ENCODE peak calls at places on chromosomes 13 and 19, in five cellular contexts. W is NCI-H1092 treated with DMSO at 0.1 percent for 48 hours; S is stimulated activated CD4-positive, alpha-beta T cell treated with anti-CD3 and anti-CD28 coated beads, Interleukin-15, amount 100 ng/mL, for 1 hour; X is KBM-7; O is activated naive CD4-positive, alpha-beta T cell treated with anti-CD3 and anti-CD28 coated beads for 36 hours. M is an unnamed sample.

GRCh38 chr19:53158119-53158656 is 665 bp downstream of the ZNF347 start:
- DNase-seq in W (peak), X (no peak), S (peak), O (peak), M (peak)

GRCh38 chr13:75384881-75385707 is 96.9 kb downstream of the TBC1D4 start:
- DNase-seq in S (no peak), O (no peak), X (peak), W (peak), M (no peak)

GRCh38 chr13:80448725-80449124 is 107.8 kb upstream of the SPRY2 start:
- DNase-seq in W (no peak), X (no peak), O (no peak), S (no peak), M (no peak)

GRCh38 chr19:41116261-41116660 is 2.0 kb downstream of the CYP2F1 start:
- DNase-seq in O (no peak), W (no peak), X (no peak), S (no peak), M (no peak)

GRCh38 chr13:98959775-98960325 is 18.0 kb downstream of the DOCK9 start:
- DNase-seq in W (peak), O (no peak), X (no peak), S (no peak), M (no peak)

GRCh38 chr13:95123726-95124125 is 177.5 kb downstream of the ABCC4 start:
- DNase-seq in W (no peak), O (no peak), S (no peak), X (no peak), M (no peak)

GRCh38 chr19:2616741-2617392 is 85.6 kb downstream of the GNG7 start:
- DNase-seq in O (peak), W (no peak), S (no peak), X (peak), M (peak)

GRCh38 chr13:112740502-112741131 is 50.8 kb downstream of the ATP11A start:
- DNase-seq in S (no peak), W (no peak), X (no peak), O (no peak), M (no peak)

GRCh38 chr19:43546581-43546980 is 13.6 kb downstream of the ZNF575 start:
- DNase-seq in O (no peak), S (no peak), X (no peak), W (no peak), M (no peak)

GRCh38 chr13:78958019-78958418 is 299.1 kb upstream of the OBI1 start:
- DNase-seq in W (no peak), O (no peak), S (no peak), X (no peak), M (no peak)

GRCh38 chr19:55133639-55134444 is 15.2 kb downstream of the TNNT1 start:
- DNase-seq in S (no peak), W (no peak), X (no peak), O (no peak), M (no peak)

GRCh38 chr13:113616991-113617749 is 32.6 kb downstream of the TFDP1 start:
- DNase-seq in S (no peak), W (no peak), O (no peak), X (peak), M (no peak)

GRCh38 chr19:39410620-39411005 is 1.9 kb upstream of the PLEKHG2 start:
- DNase-seq in S (no peak), X (no peak), W (no peak), O (peak), M (no peak)

GRCh38 chr13:43546260-43546659 is 240.5 kb downstream of the ENOX1 start:
- DNase-seq in W (no peak), S (no peak), O (no peak), X (no peak), M (no peak)

GRCh38 chr19:30419581-30420180 is 47.5 kb downstream of the ZNF536 start:
- DNase-seq in S (no peak), O (no peak), X (no peak), W (no peak), M (no peak)

GRCh38 chr19:48718711-48719231 is 754 bp downstream of the MAMSTR start:
- DNase-seq in O (no peak), S (no peak), W (no peak), X (no peak), M (no peak)

GRCh38 chr13:46288570-46289259 is 77.0 kb downstream of the LRRC63 start:
- DNase-seq in X (peak), O (no peak), W (peak), S (no peak), M (peak)

GRCh38 chr19:33134571-33135041 is 2.7 kb downstream of the WDR88 start:
- DNase-seq in W (no peak), X (no peak), S (peak), O (peak), M (peak)

GRCh38 chr13:75458696-75459422 is 23.1 kb downstream of the TBC1D4 start:
- DNase-seq in X (no peak), S (no peak), W (peak), O (no peak), M (no peak)

GRCh38 chr19:42191855-42192254 is 25.6 kb downstream of the DEDD2 start:
- DNase-seq in X (no peak), O (peak), S (no peak), W (peak), M (peak)

GRCh38 chr13:77952276-77952675 is 33.6 kb upstream of the EDNRB start:
- DNase-seq in O (no peak), X (no peak), S (no peak), W (no peak), M (no peak)

GRCh38 chr13:40221131-40221459 is 445.3 kb downstream of the FOXO1 start:
- DNase-seq in W (no peak), X (no peak), O (no peak), S (no peak), M (no peak)

GRCh38 chr19:11860721-11861120 is 12.2 kb downstream of the ZNF439 start:
- DNase-seq in X (no peak), O (no peak), W (no peak), S (no peak), M (no peak)

GRCh38 chr13:95039415-95039814 is 261.8 kb downstream of the ABCC4 start:
- DNase-seq in O (no peak), X (no peak), S (no peak), W (no peak), M (no peak)

GRCh38 chr13:34793301-34793700 is 148.8 kb upstream of the NBEA start:
- DNase-seq in O (no peak), X (no peak), W (no peak), S (no peak), M (no peak)

GRCh38 chr13:72293206-72293605 is 426.2 kb upstream of the DACH1 start:
- DNase-seq in O (no peak), X (no peak), S (no peak), W (no peak), M (no peak)

GRCh38 chr13:51873419-51873818 is 11.7 kb downstream of the CCDC70 start:
- DNase-seq in W (no peak), O (no peak), S (no peak), X (no peak), M (peak)

GRCh38 chr13:72221276-72221962 is 354.4 kb upstream of the DACH1 start:
- DNase-seq in X (peak), W (no peak), S (no peak), O (no peak), M (no peak)

GRCh38 chr13:113941571-113942191 is 32.2 kb downstream of the C13orf46 start:
- DNase-seq in X (no peak), W (no peak), O (no peak), S (no peak), M (no peak)

GRCh38 chr13:41494202-41494601 is 36.9 kb downstream of the RGCC start:
- DNase-seq in O (no peak), W (no peak), S (no peak), X (no peak), M (peak)

GRCh38 chr13:48258002-48258401 is 25.0 kb downstream of the ITM2B start:
- DNase-seq in O (no peak), X (no peak), S (no peak), W (no peak), M (no peak)

GRCh38 chr13:72168126-72168525 is 301.1 kb upstream of the DACH1 start:
- DNase-seq in W (no peak), X (no peak), S (no peak), O (no peak), M (no peak)

GRCh38 chr13:44107357-44108121 is 227.8 kb downstream of the LACC1 start:
- DNase-seq in S (no peak), X (no peak), O (no peak), W (no peak), M (no peak)

GRCh38 chr19:3910105-3910504 is 22.8 kb upstream of the NMRK2 start:
- DNase-seq in W (no peak), X (no peak), S (no peak), O (no peak), M (no peak)

GRCh38 chr19:5933391-5933998 is 19.4 kb downstream of the CAPS start:
- DNase-seq in W (no peak), O (no peak), S (no peak), X (no peak), M (no peak)